ENCODE peak calls at places on chromosomes 13 and 19, in four cellular contexts. J is spleen, H is lower lobe of right lung, R is vagina. W is an unnamed sample.

GRCh38 chr13:75384881-75385707 is 96.9 kb downstream of the TBC1D4 start:
- DNase-seq in R (no peak), J (no peak), H (no peak), W (no peak)

GRCh38 chr13:34988330-34988791 is 46.3 kb downstream of the NBEA start:
- DNase-seq in R (no peak), H (no peak), J (no peak), W (no peak)

GRCh38 chr19:4369888-4370260 is 26.5 kb downstream of the MPND start:
- DNase-seq in J (peak), H (peak), R (no peak), W (no peak)

GRCh38 chr19:2511570-2511969 is 35.6 kb downstream of the GADD45B start:
- DNase-seq in J (no peak), H (no peak), R (no peak), W (no peak)

GRCh38 chr13:97753942-97754670 is 199.4 kb upstream of the IPO5 start:
- DNase-seq in H (no peak), J (no peak), R (no peak), W (no peak)

GRCh38 chr13:39945226-39945625 is 289.8 kb downstream of the COG6 start:
- DNase-seq in J (no peak), R (no peak), H (no peak), W (no peak)

GRCh38 chr13:100633461-100633860 is 41.1 kb downstream of the TMTC4 start:
- DNase-seq in J (no peak), H (no peak), R (no peak), W (no peak)

GRCh38 chr13:102395174-102395573 is 6.7 kb downstream of the FGF14 start:
- DNase-seq in H (no peak), R (no peak), J (no peak), W (no peak)

GRCh38 chr19:7527516-7528191 is 5.2 kb downstream of the MCOLN1 start:
- DNase-seq in J (peak), R (no peak), H (peak), W (no peak)

GRCh38 chr13:24168392-24168750 is 7.9 kb downstream of the SPATA13 start:
- DNase-seq in H (no peak), J (no peak), R (no peak), W (no peak)

GRCh38 chr13:90883592-90883991 is 463.9 kb upstream of the MIR17HG start:
- DNase-seq in R (no peak), J (no peak), H (no peak), W (no peak)

GRCh38 chr19:20612711-20613316 is 47.2 kb upstream of the ZNF737 start:
- DNase-seq in R (no peak), J (no peak), H (no peak), W (no peak)

GRCh38 chr13:48501705-48502104 is 31.2 kb downstream of the RCBTB2 start:
- DNase-seq in H (no peak), J (no peak), R (no peak), W (no peak)

GRCh38 chr13:73547239-73547638 is 488.4 kb downstream of the KLF5 start:
- DNase-seq in H (no peak), R (no peak), J (no peak), W (no peak)

GRCh38 chr13:84025828-84026227 is 143.6 kb upstream of the SLITRK1 start:
- DNase-seq in R (no peak), H (no peak), J (no peak), W (no peak)

GRCh38 chr19:8240274-8241229 is 31.4 kb downstream of the CERS4 start:
- DNase-seq in H (peak), R (no peak), J (peak), W (peak)

GRCh38 chr19:42480335-42481095 is 37.8 kb upstream of the CXCL17 start:
- DNase-seq in R (no peak), H (no peak), J (no peak), W (no peak)

GRCh38 chr13:28347456-28348371 is 147.2 kb downstream of the FLT1 start:
- DNase-seq in J (no peak), R (no peak), H (no peak), W (no peak)

GRCh38 chr13:38496956-38497355 is 147.3 kb downstream of the UFM1 start:
- DNase-seq in J (no peak), H (no peak), R (no peak), W (no peak)

GRCh38 chr19:45895519-45895972 is 6.9 kb downstream of the MYPOP start:
- DNase-seq in H (no peak), R (no peak), J (no peak), W (no peak)

GRCh38 chr19:1406496-1406817 is 929 bp upstream of the DAZAP1 start:
- DNase-seq in J (no peak), R (no peak), H (no peak), W (no peak)

GRCh38 chr19:18322318-18322758 is 538 bp downstream of the LSM4 start:
- DNase-seq in R (no peak), H (peak), J (no peak), W (no peak)

GRCh38 chr19:43708716-43709115 is 7.2 kb upstream of the IRGC start:
- DNase-seq in J (no peak), R (no peak), H (no peak), W (no peak)

DNA sequence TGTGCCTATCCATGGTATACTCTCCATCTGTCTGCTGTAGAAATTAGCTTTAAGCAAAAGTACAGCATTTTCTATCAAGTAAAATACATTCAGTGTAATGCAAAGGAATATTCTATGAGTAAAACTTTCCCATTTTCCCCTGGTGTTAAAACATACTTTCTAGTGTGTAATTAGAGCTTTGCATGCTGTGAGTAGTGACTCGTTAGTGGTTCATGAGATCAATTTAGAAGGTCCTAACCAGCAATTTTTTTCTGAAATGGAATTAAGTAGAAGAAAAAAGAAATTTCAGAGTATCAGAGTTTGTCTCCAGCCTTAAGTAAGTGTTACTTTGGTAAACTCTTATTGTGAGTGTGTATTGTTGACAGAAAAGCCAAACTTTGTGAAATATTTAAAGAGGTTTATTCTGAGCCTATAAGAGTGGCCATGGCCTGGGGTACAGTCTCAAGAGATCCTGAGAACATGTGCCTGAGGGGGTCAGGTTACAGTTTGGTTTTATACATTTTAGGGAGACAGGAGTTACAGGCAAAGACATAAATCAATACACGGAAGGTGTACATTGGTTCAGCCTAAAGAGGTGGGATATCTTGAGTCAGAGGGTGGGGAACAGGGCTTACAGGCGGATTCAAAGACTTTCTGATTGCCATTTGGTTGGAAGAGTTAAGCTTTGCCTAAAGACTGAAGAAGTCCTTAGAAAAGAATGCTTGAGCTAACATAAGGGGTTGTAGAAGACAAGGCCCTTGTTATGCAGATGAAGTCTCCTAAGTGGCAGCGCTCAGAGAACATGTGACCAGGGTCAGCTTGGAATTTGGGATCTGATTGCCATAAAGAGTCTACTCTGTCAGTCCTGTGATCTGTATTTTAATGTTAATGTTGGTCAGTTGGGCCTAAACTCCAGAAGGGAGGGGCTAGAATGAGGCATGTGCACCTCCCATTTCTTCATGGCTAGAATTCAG is 25.5 kb downstream of the FAM187B start:
- DNase-seq in H (no peak), J (no peak), R (peak), W (no peak)
- H3K27ac ChIP-seq in H (no peak), J (no peak), R (no peak), W (no peak)

DNA sequence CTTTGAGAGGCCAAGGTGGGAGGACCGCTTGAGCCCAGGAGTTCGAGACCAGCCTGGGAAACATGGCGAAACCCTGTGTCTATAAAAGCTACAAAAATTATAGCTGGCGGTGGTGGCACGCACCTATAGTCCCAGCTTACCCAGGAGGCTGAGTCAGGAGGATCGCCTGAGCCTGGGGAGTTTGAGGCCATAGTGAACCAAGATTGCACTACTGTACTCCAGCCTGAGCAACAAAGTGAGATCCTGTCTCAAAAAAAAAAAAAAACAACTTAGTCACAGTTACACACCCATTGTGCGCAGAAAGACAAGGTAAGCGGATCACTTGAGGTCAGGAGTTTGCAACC is 728 bp upstream of the DENND1C start:
- DNase-seq in R (no peak), J (no peak), H (no peak), W (no peak)
- H3K27ac ChIP-seq in R (peak), J (peak), H (no peak), W (no peak)

GRCh38 chr13:43751624-43752023 is 35.1 kb downstream of the ENOX1 start:
- DNase-seq in J (no peak), R (no peak), H (no peak), W (no peak)
- H3K27ac ChIP-seq in J (no peak), R (no peak), H (no peak), W (no peak)

GRCh38 chr13:33274264-33274663 is 11.3 kb downstream of the STARD13 start:
- DNase-seq in R (no peak), J (no peak), H (no peak), W (no peak)
- H3K27ac ChIP-seq in R (no peak), J (no peak), H (no peak), W (peak)

W was measured in tibial nerve.